ENCODE peak calls at places on chromosomes 2 and 18, in nine cellular contexts. R is cardiac fibroblast, H is AG04450, T is nephron progenitor cell, U is astrocyte of the spinal cord, P is neural progenitor cell, G is WERI-Rb-1, W is epithelial cell of esophagus, M is type B pancreatic cell. D is an unnamed sample.
A peak's percentile ranks its signal among the peaks of the same experiment; 100 is the strongest.

GRCh38 chr2:204110250-204111183 is 174.0 kb downstream of the ICOS start:
- DNase-seq in R (peak; percentile 18), H (no peak), T (no peak), U (peak; percentile 7), P (no peak), G (no peak), W (no peak), M (no peak), D (no peak)

GRCh38 chr2:23312996-23313606 is 71.9 kb upstream of the KLHL29 start:
- DNase-seq in R (peak; percentile 9), H (no peak), T (peak; percentile 80), U (no peak), P (peak; percentile 69), G (peak; percentile 75), W (no peak), M (no peak), D (no peak)

GRCh38 chr18:73741946-73742345 is 405.7 kb downstream of the FBXO15 start:
- DNase-seq in R (peak; percentile 75), H (peak; percentile 16), T (no peak), U (peak; percentile 50), P (no peak), G (no peak), W (peak; percentile 59), M (no peak), D (no peak)

GRCh38 chr18:45997689-45998088 is 30.6 kb upstream of the EPG5 start:
- DNase-seq in R (no peak), H (no peak), T (no peak), U (no peak), P (no peak), G (no peak), W (no peak), M (no peak), D (no peak)

GRCh38 chr18:70377857-70378701 is 89.2 kb downstream of the SOCS6 start:
- DNase-seq in R (no peak), H (no peak), T (no peak), U (no peak), P (no peak), G (no peak), W (no peak), M (no peak), D (no peak)

GRCh38 chr2:239208470-239209180 is 192.2 kb downstream of the HDAC4 start:
- DNase-seq in R (no peak), H (no peak), T (no peak), U (no peak), P (no peak), G (no peak), W (no peak), M (no peak), D (no peak)

GRCh38 chr2:190860985-190861721 is 19.5 kb upstream of the GLS start:
- DNase-seq in R (no peak), H (no peak), T (no peak), U (peak; percentile 89), P (peak; percentile 46), G (no peak), W (no peak), M (no peak), D (no peak)

GRCh38 chr2:26001743-26002341 is 19.5 kb upstream of the KIF3C start:
- DNase-seq in R (peak; percentile 18), H (no peak), T (no peak), U (peak; percentile 43), P (no peak), G (no peak), W (no peak), M (no peak), D (no peak)

GRCh38 chr2:5373200-5373599 is 319.0 kb upstream of the SOX11 start:
- DNase-seq in R (no peak), H (no peak), T (peak; percentile 74), U (peak; percentile 56), P (peak; percentile 94), G (peak; percentile 39), W (no peak), M (no peak), D (no peak)

GRCh38 chr2:231393149-231394131 is 2.1 kb upstream of the B3GNT7 start:
- DNase-seq in R (no peak), H (no peak), T (no peak), U (no peak), P (peak; percentile 71), G (peak; percentile 49), W (no peak), M (no peak), D (no peak)

GRCh38 chr2:231396058-231396821 is 730 bp downstream of the B3GNT7 start:
- DNase-seq in R (no peak), H (no peak), T (no peak), U (no peak), P (no peak), G (no peak), W (no peak), M (no peak), D (no peak)

GRCh38 chr2:231395188-231396057 is at the start of gene B3GNT7:
- DNase-seq in R (no peak), H (no peak), T (peak; percentile 47), U (no peak), P (peak; percentile 61), G (no peak), W (no peak), M (no peak), D (no peak)

GRCh38 chr2:231392431-231393148 is 2.9 kb upstream of the B3GNT7 start:
- DNase-seq in R (no peak), H (no peak), T (no peak), U (no peak), P (no peak), G (no peak), W (no peak), M (no peak), D (no peak)

DNA sequence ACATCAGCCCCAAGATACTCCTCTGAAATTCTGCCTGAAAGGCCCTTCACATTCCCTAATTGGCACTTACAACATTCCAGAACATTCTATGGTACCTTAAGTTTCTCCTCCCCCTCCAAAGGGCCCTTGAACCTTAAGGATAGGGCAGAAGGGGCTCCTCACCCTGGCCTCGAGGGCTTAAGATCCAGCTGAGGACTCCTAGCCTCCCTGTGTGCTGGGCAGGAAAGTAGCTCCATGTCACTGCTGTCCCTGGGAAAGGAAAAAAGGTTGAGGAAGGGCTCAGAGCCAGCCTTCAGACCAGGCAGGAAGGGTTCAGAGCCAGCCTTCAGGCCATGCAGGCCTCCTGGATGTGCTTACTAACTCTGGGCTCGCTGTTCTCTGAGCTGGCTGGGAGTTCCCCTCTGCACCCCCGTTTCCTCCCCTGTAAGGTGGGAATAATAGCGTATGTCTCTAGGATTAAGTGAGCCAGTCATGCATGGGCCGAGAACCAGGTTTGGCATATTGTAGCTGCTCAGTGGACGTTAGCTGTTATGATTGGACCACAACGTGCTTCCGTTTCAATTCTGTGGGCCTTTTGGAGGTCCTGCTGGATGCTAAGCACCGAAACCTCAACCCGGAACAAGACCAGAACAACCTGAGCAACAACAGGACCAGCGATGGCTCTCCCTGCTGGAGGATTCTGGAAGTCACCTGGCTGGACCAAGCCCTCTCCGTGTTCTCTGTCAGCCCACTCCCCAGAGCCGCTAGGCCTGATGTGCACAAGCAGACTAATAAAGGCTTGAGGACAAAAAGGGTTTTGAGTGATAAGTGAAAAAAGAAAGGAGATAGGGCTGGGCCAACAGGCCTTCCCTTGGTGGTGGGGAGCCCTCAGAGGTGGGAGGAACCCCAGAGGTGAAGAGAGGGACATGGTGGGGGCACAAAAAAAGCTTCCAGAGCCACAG is 1.0 kb upstream of the B3GNT7 start:
- DNase-seq in R (no peak), H (no peak), T (no peak), U (no peak), P (peak; percentile 61), G (no peak), W (peak; percentile 19), M (no peak), D (no peak)
- TF ChIP-seq CTCF in R (peak; percentile 18), H (peak; percentile 13), T (no peak), U (peak; percentile 12), P (peak; percentile 47), G (peak; percentile 57), W (peak; percentile 27), M (peak; percentile 34), D (peak; percentile 29)

DNA sequence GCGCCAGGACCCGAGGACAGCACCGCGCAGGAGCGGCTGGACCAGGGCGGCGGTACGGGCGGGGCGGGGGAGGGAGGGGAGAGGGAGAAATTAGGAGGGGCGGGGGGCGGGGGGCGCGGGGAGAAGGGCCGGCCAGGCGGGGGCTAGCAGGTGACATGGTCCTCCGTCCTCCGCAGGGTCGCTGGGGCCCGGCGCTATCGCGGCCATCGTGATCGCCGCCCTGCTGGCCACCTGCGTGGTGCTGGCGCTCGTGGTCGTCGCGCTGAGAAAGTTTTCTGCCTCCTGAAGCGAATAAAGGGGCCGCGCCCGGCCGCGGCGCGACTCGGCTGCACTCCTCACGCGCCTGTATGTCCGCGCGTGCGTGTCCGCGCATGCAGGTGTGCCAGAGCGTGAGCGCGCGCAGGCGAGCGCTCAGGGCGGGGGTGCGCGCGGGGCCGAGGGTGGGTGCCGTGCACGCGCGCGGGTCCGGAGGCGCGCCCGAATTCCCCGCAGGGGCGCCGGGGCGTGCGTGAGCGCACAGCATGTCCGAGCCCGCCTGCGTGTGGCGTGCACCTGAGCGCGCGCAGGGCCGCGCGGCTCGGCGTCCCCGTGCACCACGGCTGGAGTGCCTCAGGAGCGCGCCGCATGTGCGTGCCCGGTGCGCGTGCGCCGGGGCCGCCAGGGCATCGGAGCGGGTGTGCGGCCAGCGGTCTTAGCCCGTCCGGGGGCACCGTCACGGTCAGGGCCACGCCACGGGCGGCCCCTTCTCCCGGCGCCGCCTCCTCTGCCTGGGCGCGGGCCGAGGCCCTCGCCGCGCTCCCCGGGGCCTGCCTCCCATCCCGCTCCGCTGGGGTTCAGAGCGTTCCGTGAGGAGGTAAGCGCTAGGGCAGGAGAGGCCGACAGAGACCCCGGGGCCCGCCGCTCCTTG is 6.3 kb downstream of the SNORC start:
- DNase-seq in R (no peak), H (no peak), T (peak; percentile 70), U (no peak), P (peak; percentile 70), G (peak; percentile 62), W (peak; percentile 49), M (no peak), D (no peak)
- TF ChIP-seq CTCF in R (no peak), H (no peak), T (peak; percentile 17), U (peak; percentile 28), P (peak; percentile 51), G (peak; percentile 57), W (peak; percentile 19), M (peak; percentile 65), D (peak; percentile 34)

DNA sequence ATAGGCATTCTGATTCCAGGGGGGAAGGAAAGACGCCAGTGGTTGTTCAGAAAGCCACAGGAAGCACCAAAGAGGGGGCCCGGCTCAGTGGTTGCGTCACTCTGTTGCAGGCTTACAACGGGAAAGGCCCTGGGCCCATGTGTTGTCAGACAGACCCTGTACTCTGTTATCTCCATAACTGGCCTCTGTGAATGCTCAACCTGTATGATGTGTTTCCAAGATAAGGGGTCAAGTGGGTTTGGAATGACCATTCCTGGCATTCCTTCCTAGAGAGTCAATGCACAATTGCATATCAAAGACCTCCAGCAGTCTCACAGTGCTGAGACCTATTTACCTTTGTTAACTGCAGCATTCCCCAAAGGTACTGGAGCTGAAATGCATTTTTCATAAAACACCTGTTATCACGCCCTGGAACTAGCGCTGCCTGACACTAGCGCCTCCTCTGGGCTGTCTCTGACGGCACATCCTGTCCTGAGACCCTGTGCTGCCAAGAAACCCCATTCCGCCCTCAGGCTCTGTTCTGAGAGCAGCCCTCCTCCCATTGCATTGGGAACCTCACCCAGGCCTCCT is 13.2 kb upstream of the LRRFIP1 start:
- DNase-seq in R (no peak), H (no peak), T (no peak), U (no peak), P (peak; percentile 37), G (no peak), W (no peak), M (no peak), D (peak; percentile 76)
- TF ChIP-seq CTCF in R (peak; percentile 5), H (peak; percentile 5), T (no peak), U (no peak), P (peak; percentile 44), G (peak; percentile 33), W (no peak), M (peak; percentile 22), D (peak; percentile 59)

GRCh38 chr18:23503038-23503966 is at the start of gene RMC1:
- DNase-seq in R (peak; percentile 92), H (peak; percentile 78), T (peak; percentile 99), U (peak; percentile 95), P (peak; percentile 97), G (peak; percentile 95), W (peak; percentile 96), M (peak; percentile 97), D (peak; percentile 45)
- TF ChIP-seq CTCF in R (no peak), H (no peak), T (no peak), U (no peak), P (peak; percentile 41), G (peak; percentile 31), W (peak; percentile 17), M (peak; percentile 39), D (peak; percentile 11)

D was measured in kidney epithelial cell.